ENCODE peak calls at places on chromosomes 11 and 22, in six cellular contexts. X is endothelial cell of umbilical vein, M is hypothalamus, T is iris pigment epithelial cell, V is right atrium auricular region, Q is iPS-NIHi11. F is an unnamed sample.

GRCh38 chr11:72812968-72813739 is 1.1 kb upstream of the ATG16L2 start:
- DNase-seq in T (peak; percentile 75), V (no peak), Q (peak; percentile 70), M (peak; percentile 59), X (peak; percentile 70), F (peak; percentile 52)

GRCh38 chr11:111514216-111515031 is at the start of gene HOATZ:
- DNase-seq in V (no peak), X (no peak), Q (peak; percentile 81), M (no peak), T (peak; percentile 30), F (peak; percentile 34)

GRCh38 chr22:27626675-27627443 is 174.7 kb downstream of the MN1 start:
- DNase-seq in Q (no peak), T (no peak), V (no peak), X (no peak), M (no peak), F (no peak)

GRCh38 chr11:22130462-22131053 is 62.3 kb upstream of the ANO5 start:
- DNase-seq in V (no peak), X (no peak), Q (peak; percentile 34), T (peak; percentile 4), M (peak; percentile 0), F (no peak)

GRCh38 chr11:14336507-14337503 is 22.2 kb downstream of the RRAS2 start:
- DNase-seq in T (peak; percentile 99), M (no peak), V (no peak), X (peak; percentile 71), Q (no peak), F (peak; percentile 95)

GRCh38 chr11:72988796-72989195 is 153.3 kb downstream of the FCHSD2 start:
- DNase-seq in V (no peak), M (no peak), Q (no peak), X (no peak), T (no peak), F (no peak)

GRCh38 chr22:39488563-39489083 is 13.5 kb upstream of the MIEF1 start:
- DNase-seq in X (no peak), M (no peak), Q (peak; percentile 14), T (no peak), V (no peak), F (no peak)

GRCh38 chr22:50678218-50678650 is 5.6 kb downstream of the SHANK3 start:
- DNase-seq in X (no peak), Q (no peak), V (peak; percentile 34), M (no peak), T (no peak), F (no peak)

GRCh38 chr11:126115253-126115540 is 52.5 kb upstream of the CDON start:
- DNase-seq in T (no peak), Q (no peak), M (no peak), V (no peak), X (peak; percentile 72), F (peak; percentile 45)